ENCODE peak calls at places on chromosomes 6 and 20, in four cellular contexts. X is K562, E is HCT116, G is H1. H is an unnamed sample.

GRCh38 chr6:170279977-170280688 is 10.7 kb downstream of the DLL1 start:
- DNase-seq in E (no peak), G (no peak), X (no peak), H (peak)

GRCh38 chr6:168376811-168377480 is 57.4 kb upstream of the DACT2 start:
- DNase-seq in E (no peak), G (no peak), X (no peak), H (no peak)

GRCh38 chr20:5933802-5934436 is 16.4 kb downstream of the TRMT6 start:
- DNase-seq in X (no peak), E (no peak), G (no peak), H (peak)

GRCh38 chr6:125598422-125598821 is 151.0 kb upstream of the HEY2 start:
- DNase-seq in E (no peak), G (no peak), X (no peak), H (peak)

GRCh38 chr20:34022154-34022842 is 28.6 kb downstream of the RALY start:
- DNase-seq in G (no peak), E (peak), X (no peak), H (peak)

GRCh38 chr6:44084231-44085014 is 42.8 kb downstream of the MRPL14 start:
- DNase-seq in E (peak), G (no peak), X (no peak), H (no peak)

GRCh38 chr20:17875106-17875980 is 93.3 kb downstream of the SNX5 start:
- DNase-seq in X (no peak), G (no peak), E (no peak), H (no peak)

GRCh38 chr6:38784506-38785235 is 69.6 kb downstream of the DNAH8 start:
- DNase-seq in E (no peak), G (no peak), X (no peak), H (no peak)

GRCh38 chr6:82750570-82750969 is 315.1 kb downstream of the UBE3D start:
- DNase-seq in E (no peak), X (no peak), G (no peak), H (no peak)

GRCh38 chr6:30883743-30884520 is at the start of gene DDR1:
- DNase-seq in G (peak), E (no peak), X (peak), H (no peak)

GRCh38 chr6:149752600-149752999 is 3.1 kb downstream of the PCMT1 start:
- DNase-seq in X (no peak), G (no peak), E (no peak), H (no peak)

GRCh38 chr6:28648035-28648877 is 122.6 kb downstream of the GPX5 start:
- DNase-seq in E (peak), G (peak), X (peak), H (peak)

GRCh38 chr20:17471606-17472187 is 59.5 kb downstream of the BFSP1 start:
- DNase-seq in E (no peak), G (peak), X (no peak), H (no peak)

GRCh38 chr6:151493495-151494234 is at the start of gene CCDC170:
- DNase-seq in E (no peak), G (peak), X (no peak), H (no peak)

GRCh38 chr6:6314601-6315000 is 5.9 kb downstream of the F13A1 start:
- DNase-seq in X (no peak), E (no peak), G (no peak), H (no peak)

GRCh38 chr6:25360611-25361010 is 81.4 kb downstream of the CARMIL1 start:
- DNase-seq in X (no peak), E (no peak), G (no peak), H (no peak)

GRCh38 chr20:58471161-58471834 is 43.9 kb downstream of the APCDD1L start:
- DNase-seq in X (no peak), E (no peak), G (peak), H (no peak)

GRCh38 chr20:18906046-18906445 is 92.5 kb downstream of the SCP2D1 start:
- DNase-seq in X (no peak), G (no peak), E (no peak), H (no peak)

GRCh38 chr20:49446808-49447207 is 35.7 kb downstream of the KCNB1 start:
- DNase-seq in G (peak), X (no peak), E (no peak), H (no peak)

GRCh38 chr20:57392512-57393271 is 1.5 kb downstream of the RBM38 start:
- DNase-seq in G (no peak), E (no peak), X (peak), H (no peak)

GRCh38 chr6:25178336-25178735 is 100.8 kb upstream of the CARMIL1 start:
- DNase-seq in E (no peak), X (no peak), G (no peak), H (no peak)

GRCh38 chr6:18632670-18633410 is 245.7 kb downstream of the RNF144B start:
- DNase-seq in E (peak), X (no peak), G (no peak), H (peak)

GRCh38 chr6:121309768-121310473 is 24.4 kb downstream of the TBC1D32 start:
- DNase-seq in X (no peak), G (no peak), E (no peak), H (no peak)

GRCh38 chr6:17672064-17672718 is 34.5 kb downstream of the NUP153 start:
- DNase-seq in G (no peak), X (no peak), E (no peak), H (no peak)

GRCh38 chr20:38680492-38681118 is 43.7 kb upstream of the SLC32A1 start:
- DNase-seq in G (peak), X (peak), E (no peak), H (no peak)

GRCh38 chr6:44133003-44133931 is 5.9 kb downstream of the TMEM63B start:
- DNase-seq in X (peak), G (no peak), E (peak), H (no peak)

GRCh38 chr6:122530440-122531046 is 58.9 kb upstream of the SERINC1 start:
- DNase-seq in G (peak), X (peak), E (peak), H (peak)

GRCh38 chr6:147106759-147107401 is 97.3 kb upstream of the STXBP5 start:
- DNase-seq in X (no peak), G (no peak), E (no peak), H (no peak)

GRCh38 chr6:37171141-37171969 is 1.4 kb downstream of the PIM1 start:
- DNase-seq in G (peak), E (no peak), X (no peak), H (no peak)

GRCh38 chr20:53622247-53623114 is 28.8 kb upstream of the ZNF217 start:
- DNase-seq in G (no peak), E (no peak), X (peak), H (no peak)

GRCh38 chr6:99603421-99604160 is 3.0 kb upstream of the PRDM13 start:
- DNase-seq in G (peak), E (no peak), X (peak), H (no peak)

GRCh38 chr6:159832941-159833340 is 32.9 kb downstream of the PNLDC1 start:
- DNase-seq in X (no peak), E (no peak), G (no peak), H (no peak)
- TF ChIP-seq SIN3A in X (no peak), E (no peak), G (no peak), H (no peak)

GRCh38 chr20:36881888-36882287 is 6.0 kb downstream of the TLDC2 start:
- DNase-seq in G (no peak), X (no peak), E (no peak), H (no peak)
- TF ChIP-seq SIN3A in G (no peak), X (no peak), E (no peak), H (no peak)

GRCh38 chr6:90040931-90041330 is 146.7 kb downstream of the GJA10 start:
- DNase-seq in E (no peak), G (no peak), X (no peak), H (no peak)
- TF ChIP-seq SIN3A in E (no peak), G (no peak), X (no peak), H (no peak)

GRCh38 chr6:131381694-131382093 is 191.3 kb upstream of the ARG1 start:
- DNase-seq in G (no peak), X (no peak), E (no peak), H (no peak)

GRCh38 chr6:131381052-131381451 is 192.0 kb upstream of the ARG1 start:
- DNase-seq in E (no peak), X (no peak), G (no peak), H (no peak)

GRCh38 chr6:131378874-131379273 is 194.2 kb upstream of the ARG1 start:
- DNase-seq in X (no peak), G (no peak), E (no peak), H (no peak)

GRCh38 chr6:131382646-131383045 is 190.4 kb upstream of the ARG1 start:
- DNase-seq in G (no peak), E (no peak), X (no peak), H (no peak)

DNA sequence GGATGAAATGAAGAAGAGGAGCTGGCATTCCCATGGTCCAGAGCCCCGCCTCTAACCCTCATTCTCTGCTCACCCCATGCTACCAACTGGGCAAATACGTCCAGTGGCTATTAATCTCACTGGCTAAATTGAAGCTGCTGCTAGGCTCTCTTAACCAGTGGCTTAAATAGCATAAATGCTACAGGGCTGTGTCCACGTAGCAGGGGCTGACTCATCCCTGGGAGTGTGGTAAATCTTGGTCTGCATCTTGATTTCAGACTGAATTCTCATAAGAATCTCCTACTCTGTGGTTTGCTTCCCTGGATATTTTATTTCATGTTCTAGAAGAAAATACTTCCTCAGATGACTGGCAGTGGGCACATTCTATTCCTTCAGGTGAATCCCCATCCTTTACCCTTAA is 193.1 kb upstream of the ARG1 start:
- DNase-seq in G (no peak), X (no peak), E (no peak), H (no peak)
- TF ChIP-seq SIN3A in G (no peak), X (no peak), E (no peak), H (no peak)

GRCh38 chr6:144033816-144034540 is 25.9 kb upstream of the PLAGL1 start:
- DNase-seq in E (no peak), G (no peak), X (no peak), H (no peak)

DNA sequence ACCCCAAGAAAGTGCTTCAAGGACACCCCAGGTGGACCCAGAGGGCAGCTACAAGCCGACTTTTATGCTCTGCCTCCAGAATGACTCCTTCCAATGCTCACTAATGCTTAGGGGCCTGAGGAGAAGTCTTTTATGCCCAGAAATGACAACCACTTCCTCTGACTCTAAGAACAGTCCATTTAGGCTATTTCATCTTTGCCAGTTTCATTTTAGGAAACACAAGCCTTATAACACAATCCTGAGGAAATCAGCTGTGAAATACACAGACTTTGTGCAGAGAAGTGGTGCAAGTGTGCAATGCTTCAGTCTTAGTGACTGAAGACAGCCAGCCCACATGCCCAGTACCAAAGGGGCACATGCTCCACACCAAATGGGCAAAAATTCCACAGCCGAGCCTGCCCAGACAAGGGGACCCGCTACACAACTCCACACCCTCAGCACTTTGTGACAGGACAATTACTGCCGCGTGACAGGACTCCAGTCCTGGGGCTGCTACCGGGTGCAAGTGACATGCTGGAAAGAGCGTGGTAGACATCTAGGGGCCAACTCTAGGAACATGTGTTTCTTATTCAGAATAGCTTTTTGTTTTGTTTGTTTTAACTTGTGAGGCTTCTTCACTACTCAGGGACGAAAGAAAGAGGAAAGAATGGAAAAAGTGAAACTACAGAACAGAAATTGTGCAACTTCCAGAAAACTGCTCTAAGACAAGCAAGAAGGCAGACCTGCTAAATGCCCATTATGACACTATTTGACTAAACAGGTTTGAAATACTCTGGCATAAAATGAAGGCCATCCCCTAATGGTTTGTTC is 28.2 kb upstream of the PLAGL1 start:
- DNase-seq in E (no peak), G (no peak), X (no peak), H (no peak)
- TF ChIP-seq SIN3A in E (no peak), G (no peak), X (no peak), H (no peak)

GRCh38 chr20:3694864-3695263 is 13.1 kb upstream of the ADAM33 start:
- DNase-seq in E (no peak), X (no peak), G (no peak), H (no peak)

GRCh38 chr20:3697588-3698235 is 14.7 kb downstream of the SIGLEC1 start:
- DNase-seq in E (no peak), X (no peak), G (no peak), H (no peak)

GRCh38 chr20:3698511-3699436 is 13.6 kb downstream of the SIGLEC1 start:
- DNase-seq in G (no peak), X (no peak), E (no peak), H (no peak)

GRCh38 chr20:3696745-3697587 is 15.2 kb upstream of the ADAM33 start:
- DNase-seq in G (no peak), E (no peak), X (no peak), H (no peak)

GRCh38 chr20:3696200-3696599 is 14.4 kb upstream of the ADAM33 start:
- DNase-seq in E (no peak), X (peak), G (no peak), H (no peak)
- TF ChIP-seq SIN3A in E (no peak), X (no peak), G (no peak), H (no peak)

GRCh38 chr20:35953411-35954199 is 697 bp downstream of the SCAND1 start:
- DNase-seq in E (no peak), G (peak), X (peak), H (no peak)
- TF ChIP-seq SIN3A in E (no peak), G (no peak), X (peak), H (no peak)

H was measured in Panc1.